ENCODE peak calls at places on chromosomes 2 and 18, in five cellular contexts. U is heart left ventricle, B is kidney epithelial cell, Q is GM23248, J is BJ. Z is an unnamed sample.

GRCh38 chr18:36697905-36698304 is 130.9 kb downstream of the TPGS2 start:
- DNase-seq in U (no peak), B (peak), Q (peak), J (peak), Z (no peak)

GRCh38 chr2:46735108-46735691 is 180.4 kb downstream of the MCFD2 start:
- DNase-seq in U (no peak), B (no peak), Q (no peak), J (no peak), Z (no peak)

GRCh38 chr2:189178007-189178406 is 1.6 kb downstream of the COL5A2 start:
- DNase-seq in U (no peak), B (no peak), Q (peak), J (no peak), Z (no peak)

GRCh38 chr2:86434290-86434689 is 6.9 kb upstream of the KDM3A start:
- DNase-seq in U (no peak), B (no peak), Q (no peak), J (no peak), Z (no peak)

GRCh38 chr18:54812885-54813284 is 15.4 kb upstream of the RAB27B start:
- DNase-seq in U (no peak), B (no peak), Q (no peak), J (no peak), Z (no peak)

GRCh38 chr18:2150566-2150965 is 420.7 kb downstream of the METTL4 start:
- DNase-seq in U (no peak), B (no peak), Q (no peak), J (no peak), Z (no peak)

GRCh38 chr2:85390941-85391669 is 19.1 kb downstream of the CAPG start:
- DNase-seq in U (peak), B (no peak), Q (peak), J (no peak), Z (peak)

GRCh38 chr2:195408196-195408595 is 248.8 kb upstream of the SLC39A10 start:
- DNase-seq in U (no peak), B (no peak), Q (no peak), J (no peak), Z (no peak)

GRCh38 chr2:74740395-74741075 is 86.5 kb downstream of the SEMA4F start:
- DNase-seq in U (peak), B (peak), Q (peak), J (peak), Z (peak)

GRCh38 chr2:58064136-58064535 is 17.5 kb downstream of the VRK2 start:
- DNase-seq in U (no peak), B (no peak), Q (no peak), J (no peak), Z (no peak)

GRCh38 chr2:6077585-6077984 is 385.4 kb downstream of the SOX11 start:
- DNase-seq in U (no peak), B (no peak), Q (no peak), J (no peak), Z (no peak)

GRCh38 chr2:120675460-120676130 is 60.1 kb upstream of the GLI2 start:
- DNase-seq in U (no peak), B (no peak), Q (peak), J (no peak), Z (peak)

GRCh38 chr2:102056079-102056581 is 64.4 kb downstream of the IL1R2 start:
- DNase-seq in U (no peak), B (no peak), Q (no peak), J (no peak), Z (no peak)

GRCh38 chr2:167331636-167332232 is 443.5 kb downstream of the XIRP2 start:
- DNase-seq in U (no peak), B (no peak), Q (peak), J (no peak), Z (no peak)

GRCh38 chr2:3730646-3731045 is 27.3 kb downstream of the DCDC2C start:
- DNase-seq in U (no peak), B (no peak), Q (peak), J (no peak), Z (no peak)

GRCh38 chr2:160836755-160837154 is 323.5 kb upstream of the TANK start:
- DNase-seq in U (no peak), B (peak), Q (peak), J (peak), Z (no peak)

GRCh38 chr2:168939918-168940317 is 38.8 kb downstream of the G6PC2 start:
- DNase-seq in U (no peak), B (no peak), Q (no peak), J (no peak), Z (no peak)

GRCh38 chr2:187874786-187875185 is 320.6 kb upstream of the TFPI start:
- DNase-seq in U (no peak), B (no peak), Q (no peak), J (no peak), Z (no peak)

GRCh38 chr2:67503066-67503795 is 106.1 kb downstream of the ETAA1 start:
- DNase-seq in U (no peak), B (peak), Q (peak), J (peak), Z (no peak)

GRCh38 chr2:121532347-121532766 is 1.7 kb downstream of the RNU4ATAC start:
- DNase-seq in U (no peak), B (no peak), Q (peak), J (no peak), Z (no peak)

GRCh38 chr2:65227035-65227470 is 578 bp upstream of the ACTR2 start:
- DNase-seq in U (no peak), B (no peak), Q (peak), J (no peak), Z (no peak)

GRCh38 chr18:45320724-45321123 is 294.6 kb upstream of the SLC14A2 start:
- DNase-seq in U (no peak), B (no peak), Q (peak), J (no peak), Z (no peak)

GRCh38 chr2:238926761-238927611 is 79.1 kb downstream of the TWIST2 start:
- DNase-seq in U (no peak), B (no peak), Q (no peak), J (no peak), Z (no peak)

GRCh38 chr2:240922982-240923537 is 16.9 kb downstream of the CROCC2 start:
- DNase-seq in U (no peak), B (no peak), Q (no peak), J (no peak), Z (peak)

GRCh38 chr2:168369087-168369486 is 87.0 kb upstream of the CERS6 start:
- DNase-seq in U (no peak), B (no peak), Q (no peak), J (no peak), Z (no peak)

DNA sequence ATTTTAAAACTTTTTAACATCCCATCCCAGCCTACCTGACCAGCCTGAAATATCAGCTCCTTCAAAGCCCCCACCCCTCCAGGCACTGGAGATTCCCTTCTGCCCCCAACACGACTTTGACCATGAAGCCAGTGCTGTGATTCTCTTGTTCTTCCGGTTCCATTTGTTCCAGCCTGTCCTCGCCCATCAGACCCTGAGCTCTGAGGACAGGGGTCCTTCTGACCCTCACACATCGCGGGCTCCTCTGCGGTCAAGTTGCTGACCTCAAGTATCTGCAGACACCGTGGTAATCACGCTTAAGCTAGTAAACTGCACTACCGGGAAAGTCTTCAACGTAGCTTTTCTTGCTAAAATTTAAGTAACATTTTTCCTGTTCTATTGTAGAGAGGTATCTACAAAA is 282.2 kb upstream of the SALL3 start:
- DNase-seq in U (no peak), B (no peak), Q (no peak), J (no peak), Z (no peak)
- H3K4me3 ChIP-seq in U (no peak), B (no peak), Q (no peak), J (no peak), Z (no peak)

DNA sequence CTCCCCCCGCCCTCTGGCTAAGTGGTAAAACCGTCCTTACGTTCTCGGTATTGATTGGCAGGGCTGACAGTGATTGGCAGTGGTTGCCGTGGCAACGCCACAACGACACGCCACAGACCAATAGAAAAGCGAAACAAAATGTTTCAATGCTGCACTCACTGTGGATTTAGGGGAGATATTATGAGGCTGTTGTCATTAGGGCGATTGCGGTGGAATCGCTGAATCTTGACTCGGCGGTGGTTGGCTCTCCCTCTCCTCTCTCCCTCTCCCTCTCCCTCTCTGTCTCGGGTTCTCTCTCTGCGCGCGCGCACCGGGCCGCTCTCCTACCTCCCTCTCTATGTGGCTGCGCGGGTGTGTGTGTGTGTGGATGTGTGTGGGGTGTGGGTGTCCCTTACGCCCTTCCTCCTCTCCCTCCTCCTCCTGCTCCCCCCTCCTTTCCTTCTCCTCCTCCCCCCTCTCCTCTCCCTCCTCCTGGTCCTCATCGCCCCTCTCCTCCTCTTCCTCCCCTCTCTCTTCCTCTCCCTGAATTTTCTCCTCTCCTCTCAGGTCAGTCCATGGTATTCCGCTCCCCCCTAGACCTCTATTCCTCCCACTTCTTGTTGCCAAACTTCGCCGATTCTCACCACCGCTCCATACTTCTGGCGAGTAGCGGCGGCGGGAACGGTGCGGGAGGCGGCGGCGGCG is at the start of gene SIX3:
- DNase-seq in U (no peak), B (no peak), Q (peak), J (no peak), Z (no peak)
- H3K4me3 ChIP-seq in U (peak), B (no peak), Q (peak), J (peak), Z (peak)

DNA sequence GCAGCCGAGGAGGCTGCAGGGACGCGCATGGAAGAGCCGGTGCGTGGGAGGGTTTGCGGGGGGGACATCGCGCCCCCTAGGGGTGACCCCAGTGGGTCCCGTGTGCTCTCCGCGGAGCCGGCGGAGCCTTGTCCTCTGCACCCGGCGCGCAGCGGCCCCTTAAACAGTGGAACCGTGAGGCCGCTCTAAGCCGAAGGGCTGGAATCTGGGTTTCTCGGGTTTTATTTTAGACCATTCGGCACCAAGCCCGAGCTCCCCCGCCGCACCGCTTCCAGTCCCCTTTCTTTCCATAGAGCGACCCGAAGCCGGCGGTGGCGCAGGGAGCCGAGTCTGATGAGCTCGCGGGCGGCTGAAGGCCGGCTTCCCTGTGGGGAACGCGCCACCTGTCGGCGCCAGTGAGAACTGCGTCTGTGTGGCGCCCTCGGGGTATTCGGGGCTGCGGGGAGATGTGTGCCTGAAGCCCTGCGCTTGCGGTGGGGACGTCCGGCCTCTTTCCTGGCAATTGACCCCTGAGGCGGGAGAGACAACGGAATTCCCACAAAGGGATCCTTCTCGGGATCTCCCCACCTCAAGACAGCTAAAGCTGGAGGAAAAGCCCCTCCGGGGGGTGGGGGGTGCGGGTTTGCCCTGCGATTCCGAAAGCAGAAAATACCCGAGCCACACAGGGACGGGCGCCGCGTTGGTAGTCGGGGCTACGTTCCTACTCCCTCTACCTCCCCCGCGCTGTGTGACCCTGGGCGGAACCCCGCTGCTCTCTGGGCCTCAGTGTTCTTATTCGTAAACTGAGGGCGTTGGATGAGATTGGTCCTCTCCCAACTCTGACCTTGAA is 8.2 kb upstream of the EN1 start:
- DNase-seq in U (peak), B (peak), Q (peak), J (no peak), Z (peak)
- H3K4me3 ChIP-seq in U (peak), B (no peak), Q (peak), J (peak), Z (no peak)

DNA sequence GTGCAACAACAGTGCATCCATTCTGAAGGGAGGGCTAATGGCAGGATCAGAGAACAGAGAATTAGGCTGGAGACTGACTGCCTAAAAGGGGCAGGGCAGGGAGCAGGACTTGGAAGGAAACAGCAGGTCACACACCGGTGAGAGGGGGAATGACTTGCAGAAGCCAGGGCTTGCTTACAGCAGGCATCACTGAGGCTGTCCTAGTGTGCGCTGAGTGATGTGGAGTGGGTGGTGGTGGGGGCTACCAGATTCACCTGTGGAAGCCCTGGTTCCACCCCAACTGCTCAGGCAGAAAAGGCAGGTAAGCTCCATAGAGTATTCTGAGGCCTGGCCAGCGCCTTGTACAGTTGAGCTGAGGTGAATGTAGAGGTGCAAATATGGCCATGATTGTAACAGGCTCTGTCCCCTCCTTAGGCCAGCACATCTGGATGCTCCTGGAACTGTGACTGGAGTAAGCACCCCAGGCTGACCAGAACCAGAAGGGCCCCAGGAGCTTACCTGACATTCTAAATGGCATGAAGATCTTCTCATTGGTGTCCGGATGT is 49.4 kb downstream of the SFXN5 start:
- DNase-seq in U (no peak), B (no peak), Q (no peak), J (no peak), Z (no peak)
- H3K4me3 ChIP-seq in U (no peak), B (no peak), Q (no peak), J (no peak), Z (no peak)

GRCh38 chr18:75033516-75033915 is 175.4 kb downstream of the PTGR3 start:
- DNase-seq in U (no peak), B (no peak), Q (no peak), J (no peak), Z (no peak)

GRCh38 chr18:75031717-75032317 is 177.1 kb downstream of the PTGR3 start:
- DNase-seq in U (no peak), B (no peak), Q (no peak), J (no peak), Z (no peak)

GRCh38 chr18:75036941-75037516 is 171.9 kb downstream of the PTGR3 start:
- DNase-seq in U (no peak), B (no peak), Q (peak), J (peak), Z (no peak)

GRCh38 chr18:75035944-75036343 is 173.0 kb downstream of the PTGR3 start:
- DNase-seq in U (no peak), B (no peak), Q (peak), J (no peak), Z (no peak)

GRCh38 chr18:75034937-75035336 is 174.0 kb downstream of the PTGR3 start:
- DNase-seq in U (no peak), B (no peak), Q (no peak), J (no peak), Z (no peak)
- H3K4me3 ChIP-seq in U (no peak), B (no peak), Q (no peak), J (no peak), Z (no peak)

GRCh38 chr2:11828933-11829323 is 82.5 kb downstream of the LPIN1 start:
- DNase-seq in U (no peak), B (no peak), Q (no peak), J (no peak), Z (no peak)
- H3K4me3 ChIP-seq in U (no peak), B (no peak), Q (no peak), J (no peak), Z (no peak)